ENCODE peak calls at places on chromosomes 2 and 18, in seven cellular contexts. D is neuronal stem cell, I is psoas muscle, Y is SK-N-MC, U is astrocyte, P is body of pancreas, E is heart left ventricle. N is an unnamed sample.

GRCh38 chr2:85428343-85428881 is 9.9 kb downstream of the SH2D6 start:
- DNase-seq in D (no peak), E (no peak), Y (no peak), I (no peak), P (no peak), U (no peak), N (no peak)

GRCh38 chr2:220365023-220365422 is 737.6 kb downstream of the SLC4A3 start:
- DNase-seq in E (no peak), U (peak; percentile 84), Y (no peak), P (no peak), D (no peak), I (no peak), N (no peak)

GRCh38 chr18:35827275-35827929 is 145.1 kb upstream of the RMP24 start:
- DNase-seq in U (no peak), P (no peak), D (no peak), Y (no peak), E (no peak), I (no peak), N (no peak)

GRCh38 chr2:149040451-149040850 is 2.0 kb downstream of the LYPD6B start:
- DNase-seq in E (no peak), Y (no peak), D (no peak), P (no peak), I (no peak), U (no peak), N (no peak)

GRCh38 chr2:66872926-66873714 is 438.2 kb downstream of the MEIS1 start:
- DNase-seq in D (no peak), U (no peak), Y (peak; percentile 68), I (no peak), P (no peak), E (no peak), N (no peak)

GRCh38 chr2:72712304-72712703 is 113.5 kb downstream of the EXOC6B start:
- DNase-seq in P (no peak), I (no peak), Y (no peak), E (no peak), U (no peak), D (no peak), N (no peak)

GRCh38 chr2:107582487-107582886 is 244.2 kb upstream of the RGPD4 start:
- DNase-seq in Y (no peak), I (no peak), D (no peak), U (no peak), P (no peak), E (no peak), N (no peak)

GRCh38 chr2:148675708-148676107 is 31.2 kb downstream of the EPC2 start:
- DNase-seq in I (no peak), U (peak; percentile 37), D (no peak), P (no peak), E (no peak), Y (no peak), N (no peak)

GRCh38 chr2:172103471-172104292 is 982 bp upstream of the DLX2 start:
- DNase-seq in I (peak; percentile 82), U (peak; percentile 59), D (peak; percentile 85), Y (no peak), E (peak; percentile 86), P (peak; percentile 80), N (no peak)

GRCh38 chr2:9735335-9735734 is 104.5 kb upstream of the YWHAQ start:
- DNase-seq in E (no peak), Y (no peak), I (no peak), U (no peak), P (no peak), D (no peak), N (no peak)

GRCh38 chr2:234794866-234795265 is 157.0 kb upstream of the SH3BP4 start:
- DNase-seq in E (no peak), P (no peak), D (no peak), U (no peak), Y (no peak), I (no peak), N (no peak)

GRCh38 chr18:65365245-65365955 is 385.4 kb upstream of the CDH7 start:
- DNase-seq in E (no peak), P (no peak), I (no peak), D (no peak), U (no peak), Y (peak; percentile 20), N (no peak)

GRCh38 chr18:11497585-11497984 is 111.8 kb upstream of the SLC35G4 start:
- DNase-seq in I (peak; percentile 30), U (no peak), E (no peak), P (no peak), D (no peak), Y (no peak), N (no peak)

GRCh38 chr2:28296904-28297303 is 95.8 kb upstream of the FOSL2 start:
- DNase-seq in U (no peak), D (no peak), Y (no peak), E (no peak), I (no peak), P (no peak), N (no peak)

GRCh38 chr2:225999692-226000091 is 600.2 kb downstream of the NYAP2 start:
- DNase-seq in E (no peak), U (peak; percentile 30), Y (no peak), D (no peak), I (no peak), P (no peak), N (no peak)

GRCh38 chr2:232929303-232930123 is 59.4 kb downstream of the SNORC start:
- DNase-seq in U (no peak), I (no peak), D (no peak), P (no peak), E (no peak), Y (no peak), N (no peak)

GRCh38 chr18:12883003-12883683 is 894 bp downstream of the PTPN2 start:
- DNase-seq in U (peak; percentile 23), Y (no peak), D (no peak), I (no peak), E (peak; percentile 65), P (no peak), N (no peak)

GRCh38 chr2:69469375-69469774 is 32.1 kb upstream of the NFU1 start:
- DNase-seq in I (no peak), U (no peak), P (no peak), E (no peak), Y (no peak), D (no peak), N (no peak)

GRCh38 chr18:36580266-36580665 is 248.5 kb downstream of the TPGS2 start:
- DNase-seq in E (peak; percentile 65), U (peak; percentile 51), I (peak; percentile 28), D (no peak), Y (no peak), P (no peak), N (no peak)

GRCh38 chr18:28411806-28412205 is 234.9 kb upstream of the CDH2 start:
- DNase-seq in E (peak; percentile 67), Y (no peak), D (no peak), P (no peak), U (peak; percentile 78), I (no peak), N (peak; percentile 14)

GRCh38 chr2:9234680-9235387 is 28.2 kb downstream of the ASAP2 start:
- DNase-seq in Y (no peak), U (peak; percentile 98), P (peak; percentile 23), I (no peak), E (no peak), D (no peak), N (no peak)

GRCh38 chr2:189116059-189116458 is 63.5 kb downstream of the COL5A2 start:
- DNase-seq in Y (no peak), E (no peak), D (no peak), I (no peak), U (no peak), P (no peak), N (no peak)

GRCh38 chr2:66095820-66096219 is 339.1 kb upstream of the MEIS1 start:
- DNase-seq in E (no peak), U (no peak), D (no peak), I (no peak), P (no peak), Y (no peak), N (no peak)

GRCh38 chr2:60500861-60501260 is 52.6 kb downstream of the BCL11A start:
- DNase-seq in I (no peak), P (no peak), Y (no peak), E (no peak), D (no peak), U (no peak), N (no peak)

GRCh38 chr2:47208852-47209606 is 53.9 kb upstream of the STPG4 start:
- DNase-seq in Y (no peak), D (no peak), P (no peak), U (peak; percentile 54), I (no peak), E (no peak), N (no peak)

GRCh38 chr2:132489150-132489549 is 72.5 kb downstream of the GPR39 start:
- DNase-seq in D (peak; percentile 61), I (no peak), P (no peak), Y (no peak), E (peak; percentile 36), U (no peak), N (no peak)

GRCh38 chr2:202299712-202300111 is 34.1 kb downstream of the NOP58 start:
- DNase-seq in I (no peak), Y (no peak), U (no peak), D (no peak), P (no peak), E (no peak), N (no peak)
- H3K27ac ChIP-seq in I (no peak overlapping the region), Y (no peak overlapping the region), U (no peak overlapping the region), D (no peak overlapping the region), P (no peak overlapping the region), E (no peak overlapping the region), N (no peak overlapping the region)

GRCh38 chr2:240992572-240993291 is 5.7 kb upstream of the SNED1 start:
- DNase-seq in Y (no peak), D (no peak), P (peak; percentile 1), I (no peak), U (no peak), E (peak; percentile 27), N (no peak)
- H3K27ac ChIP-seq in Y (no peak overlapping the region), D (no peak overlapping the region), P (peak overlapping the region; percentile 74), I (peak overlapping the region; percentile 85), U (no peak overlapping the region), E (no peak overlapping the region), N (peak overlapping the region; percentile 93)

DNA sequence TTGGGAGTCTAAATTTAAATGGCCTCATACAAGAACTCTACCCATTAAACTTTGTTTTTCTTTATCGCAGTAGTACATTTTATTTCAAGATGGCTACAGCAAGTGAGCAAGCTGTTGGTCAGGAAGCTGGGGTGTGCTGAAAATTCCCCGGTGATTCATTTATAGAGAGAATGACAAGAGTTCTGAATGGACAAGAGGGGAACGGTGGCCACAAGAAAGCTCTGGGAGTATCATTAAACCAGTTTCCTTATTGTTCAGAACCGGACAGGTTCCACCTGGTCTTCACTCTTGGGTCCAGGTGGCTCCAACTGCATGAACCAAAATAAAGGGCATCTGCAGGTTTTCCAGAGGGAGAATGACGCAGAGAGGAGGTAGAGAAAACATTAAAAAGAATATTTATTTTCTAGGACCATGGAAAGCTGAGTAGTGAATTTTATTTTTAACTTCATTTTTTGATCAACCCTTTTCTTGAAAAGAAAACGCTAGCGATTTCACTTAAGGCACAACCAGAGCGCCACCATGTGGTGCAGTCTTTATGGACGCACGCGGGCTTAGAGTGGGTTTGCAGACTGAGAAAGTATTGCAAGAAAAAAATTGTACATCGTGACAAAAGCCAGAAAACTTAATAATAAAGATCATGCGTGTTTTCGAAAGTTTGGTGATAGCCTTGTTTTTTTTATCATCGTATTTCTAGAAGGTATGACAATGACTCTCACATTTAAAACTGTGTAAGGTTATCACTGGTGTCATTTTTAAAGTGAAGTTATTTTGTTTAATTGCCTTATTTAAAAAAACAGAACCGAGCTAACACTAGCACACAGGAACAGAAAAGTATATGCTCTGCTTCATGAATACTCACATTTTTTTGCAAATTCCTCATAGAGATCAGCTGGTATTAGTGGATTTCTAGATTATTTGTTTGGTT is 97.9 kb upstream of the NOL4 start:
- DNase-seq in I (peak; percentile 18), Y (peak; percentile 64), E (no peak), P (peak; percentile 70), D (peak; percentile 71), U (peak; percentile 46), N (no peak)
- H3K27ac ChIP-seq in I (no peak overlapping the region), Y (no peak overlapping the region), E (no peak overlapping the region), P (no peak overlapping the region), D (no peak overlapping the region), U (no peak overlapping the region), N (no peak overlapping the region)

GRCh38 chr2:223052710-223053261 is 796 bp downstream of the KCNE4 start:
- DNase-seq in Y (no peak), U (no peak), P (no peak), I (no peak), D (no peak), E (no peak), N (no peak)
- H3K27ac ChIP-seq in Y (peak overlapping the region; percentile 88), U (peak overlapping the region; percentile 13), P (peak overlapping the region; percentile 81), I (peak overlapping the region; percentile 72), D (no peak overlapping the region), E (peak overlapping the region; percentile 72), N (peak overlapping the region; percentile 83)